ENCODE peak calls at places on chromosomes 16 and 17, in six cellular contexts. I, F, Q, H, K and X are unnamed samples.

GRCh38 chr17:51640108-51640622 is 379.8 kb downstream of the UTP18 start:
- DNase-seq in I (no peak), F (no peak), H (no peak), Q (no peak), K (no peak), X (no peak)

GRCh38 chr16:56551796-56552738 is 12.8 kb upstream of the MT4 start:
- DNase-seq in K (peak; percentile 17), F (no peak), H (no peak), Q (no peak), I (no peak), X (no peak)

GRCh38 chr16:86030116-86030515 is 131.2 kb downstream of the IRF8 start:
- DNase-seq in F (no peak), K (no peak), I (no peak), H (no peak), Q (no peak), X (no peak)

GRCh38 chr17:17538417-17539391 is 42.5 kb upstream of the RASD1 start:
- DNase-seq in Q (no peak), I (no peak), H (no peak), F (peak; percentile 3), K (peak; percentile 4), X (no peak)

GRCh38 chr16:2386990-2387389 is 42.3 kb upstream of the CCNF start:
- DNase-seq in I (no peak), Q (no peak), F (no peak), H (no peak), K (no peak), X (no peak)

GRCh38 chr17:77444653-77445029 is 303.9 kb downstream of the SEC14L1 start:
- DNase-seq in F (no peak), K (peak; percentile 67), H (no peak), Q (no peak), I (no peak), X (no peak)

GRCh38 chr17:61307905-61308886 is 91.4 kb upstream of the TBX2 start:
- DNase-seq in K (no peak), I (no peak), Q (no peak), H (no peak), F (peak; percentile 98), X (no peak)

GRCh38 chr16:75566040-75566888 is at the start of gene GABARAPL2:
- DNase-seq in H (peak; percentile 92), Q (no peak), I (peak; percentile 95), F (peak; percentile 93), K (peak; percentile 86), X (peak; percentile 97)

GRCh38 chr17:44372036-44372435 is 8.4 kb upstream of the FAM171A2 start:
- DNase-seq in Q (no peak), H (no peak), I (peak; percentile 20), F (no peak), K (no peak), X (no peak)

GRCh38 chr17:46028374-46028773 is 29.3 kb downstream of the STH start:
- DNase-seq in H (no peak), F (no peak), I (no peak), K (no peak), Q (no peak), X (peak; percentile 19)

GRCh38 chr17:50593321-50593720 is 32.8 kb downstream of the CACNA1G start:
- DNase-seq in H (no peak), I (no peak), Q (no peak), F (no peak), K (no peak), X (no peak)

GRCh38 chr16:12339686-12340085 is 363.2 kb downstream of the SNX29 start:
- DNase-seq in F (no peak), I (no peak), Q (no peak), K (no peak), H (no peak), X (no peak)

GRCh38 chr16:68257906-68258800 is 6.2 kb upstream of the SLC7A6 start:
- DNase-seq in I (no peak), K (no peak), Q (no peak), H (no peak), F (peak; percentile 58), X (no peak)

GRCh38 chr17:11302395-11302932 is 61.5 kb downstream of the SHISA6 start:
- DNase-seq in I (no peak), F (no peak), Q (no peak), H (no peak), K (no peak), X (no peak)

GRCh38 chr17:59668816-59669215 is 38.4 kb downstream of the PTRH2 start:
- DNase-seq in I (no peak), H (no peak), Q (no peak), F (peak; percentile 81), K (no peak), X (no peak)

GRCh38 chr16:6682142-6682811 is 650.4 kb upstream of the RBFOX1 start:
- DNase-seq in K (peak; percentile 11), H (no peak), I (no peak), F (no peak), Q (no peak), X (no peak)

GRCh38 chr16:12542818-12543699 is 260.6 kb downstream of the CPPED1 start:
- DNase-seq in Q (no peak), F (no peak), I (no peak), K (no peak), H (no peak), X (no peak)

GRCh38 chr16:648071-648785 is 937 bp upstream of the WDR90 start:
- DNase-seq in K (no peak), Q (no peak), I (no peak), F (peak; percentile 15), H (peak; percentile 28), X (no peak)

GRCh38 chr16:79509221-79509631 is 91.3 kb downstream of the MAF start:
- DNase-seq in H (no peak), K (peak; percentile 28), Q (peak; percentile 10), F (no peak), I (peak; percentile 65), X (no peak)

GRCh38 chr17:81518113-81518784 is 5.7 kb upstream of the ACTG1 start:
- DNase-seq in K (no peak), H (no peak), Q (no peak), F (peak; percentile 18), I (no peak), X (no peak)
- H3K4me3 ChIP-seq in K (peak overlapping the region; percentile 17), H (no peak overlapping the region), Q (peak overlapping the region; percentile 99), F (peak overlapping the region; percentile 71), I (peak overlapping the region; percentile 62), X (peak overlapping the region; percentile 94)

GRCh38 chr16:50596762-50597450 is 48.7 kb downstream of the NKD1 start:
- DNase-seq in H (no peak), Q (no peak), K (no peak), F (no peak), I (peak; percentile 25), X (no peak)
- H3K4me1 ChIP-seq in H (peaks cover 3% of the 10 kb centered on the region), Q (peaks cover 36% of the 10 kb centered on the region), K (peaks cover 4% of the 10 kb centered on the region), F (peaks cover 15% of the 10 kb centered on the region), I (no peaks in the 10 kb centered on the region), X (peaks cover 20% of the 10 kb centered on the region)

GRCh38 chr17:82826211-82826610 is 13.6 kb downstream of the ZNF750 start:
- DNase-seq in K (no peak), F (no peak), H (no peak), I (no peak), Q (no peak), X (no peak)
- H3K4me3 ChIP-seq in K (no peak overlapping the region), F (no peak overlapping the region), H (no peak overlapping the region), I (no peak overlapping the region), Q (no peak overlapping the region), X (no peak overlapping the region)

DNA sequence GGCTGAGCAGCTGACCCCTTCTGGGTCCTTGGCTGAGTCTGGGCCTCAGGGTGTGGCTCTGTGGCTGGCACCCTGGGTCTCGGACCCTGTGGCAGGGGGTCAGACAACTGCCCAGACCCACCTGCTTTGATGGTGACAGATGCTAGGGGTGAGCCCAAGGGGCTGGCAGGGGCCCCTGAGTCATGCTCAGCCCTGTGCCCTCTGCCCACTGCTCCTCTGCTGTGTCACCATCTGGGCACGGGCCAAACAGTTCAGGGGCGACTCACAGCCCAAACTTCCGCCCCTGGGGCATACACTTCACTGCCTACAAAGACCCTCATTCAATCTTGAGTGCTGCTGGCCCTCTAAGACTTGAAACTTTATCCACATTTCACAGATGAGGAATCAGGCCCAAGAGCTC is 5.7 kb downstream of the ADGRG1 start:
- DNase-seq in K (no peak), H (no peak), I (no peak), Q (no peak), F (no peak), X (no peak)
- H3K4me1 ChIP-seq in K (peaks cover 18% of the 10 kb centered on the region), H (no peaks in the 10 kb centered on the region), I (peaks cover 53% of the 10 kb centered on the region), Q (no peaks in the 10 kb centered on the region), F (peaks cover 33% of the 10 kb centered on the region), X (no peaks in the 10 kb centered on the region)

DNA sequence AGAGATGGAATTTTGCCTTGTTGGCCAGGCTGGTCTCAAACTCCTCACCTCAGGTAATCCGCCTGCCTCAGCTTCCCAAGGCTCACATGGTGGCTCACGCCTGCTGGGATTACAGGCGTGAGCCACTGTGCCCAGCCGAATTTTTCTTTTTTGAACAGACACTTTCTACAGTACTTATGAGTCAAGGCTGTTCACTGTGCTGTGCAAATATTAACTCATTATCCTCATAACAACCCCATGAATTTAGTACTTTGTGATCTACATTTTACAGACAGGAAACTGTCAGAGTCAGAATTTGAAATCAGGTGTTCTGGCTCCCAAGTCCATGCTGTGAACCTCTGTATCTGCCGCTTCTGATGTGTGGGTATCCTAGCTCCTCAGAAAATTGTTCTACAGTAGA is 25.7 kb upstream of the RASL10B start:
- DNase-seq in Q (no peak), K (no peak), H (no peak), F (no peak), I (no peak), X (no peak)
- H3K4me3 ChIP-seq in Q (no peak overlapping the region), K (no peak overlapping the region), H (no peak overlapping the region), F (no peak overlapping the region), I (no peak overlapping the region), X (no peak overlapping the region)

GRCh38 chr16:17434006-17434405 is 36.8 kb downstream of the XYLT1 start:
- DNase-seq in K (peak; percentile 33), F (no peak), Q (no peak), H (no peak), I (no peak), X (no peak)

GRCh38 chr16:17431904-17432625 is 38.7 kb downstream of the XYLT1 start:
- DNase-seq in Q (no peak), F (no peak), K (no peak), I (no peak), H (no peak), X (no peak)

GRCh38 chr16:17431012-17431411 is 39.7 kb downstream of the XYLT1 start:
- DNase-seq in I (no peak), F (no peak), H (no peak), K (no peak), Q (no peak), X (no peak)

GRCh38 chr16:17433577-17433960 is 37.2 kb downstream of the XYLT1 start:
- DNase-seq in H (no peak), Q (no peak), K (no peak), I (no peak), F (no peak), X (no peak)

GRCh38 chr16:17432902-17433576 is 37.7 kb downstream of the XYLT1 start:
- DNase-seq in Q (no peak), I (no peak), F (peak; percentile 80), K (no peak), H (no peak), X (no peak)
- H3K4me1 ChIP-seq in Q (peaks cover 8% of the 10 kb centered on the region), I (no peaks in the 10 kb centered on the region), F (peaks cover 26% of the 10 kb centered on the region), K (peaks cover 12% of the 10 kb centered on the region), H (no peaks in the 10 kb centered on the region), X (peaks cover 7% of the 10 kb centered on the region)